ENCODE peak calls at places on chromosome 4, in six cellular contexts. V is RKO; A is GM10248; J is neural crest cell; R is foreskin melanocyte; I is stimulated activated CD4-positive, alpha-beta T cell treated with anti-CD3 and anti-CD28 coated beads, Interleukin-15, amount 100 ng/mL, for 1 hour. W is an unnamed sample.

GRCh38 chr4:80361329-80361900 is 25.9 kb downstream of the CFAP299 start:
- DNase-seq in V (peak), J (no peak), A (peak), R (peak), I (no peak), W (no peak)

GRCh38 chr4:112860731-112861377 is 188.6 kb upstream of the ANK2 start:
- DNase-seq in I (no peak), A (no peak), V (no peak), J (no peak), R (peak), W (no peak)

GRCh38 chr4:69054578-69055200 is 41.6 kb upstream of the UGT2B7 start:
- DNase-seq in J (no peak), I (no peak), A (peak), R (peak), V (peak), W (no peak)

GRCh38 chr4:176320976-176321361 is 1.2 kb downstream of the SPCS3 start:
- DNase-seq in R (peak), V (peak), J (no peak), A (no peak), I (no peak), W (no peak)

GRCh38 chr4:40306203-40306602 is 28.9 kb upstream of the CHRNA9 start:
- DNase-seq in R (no peak), I (no peak), J (no peak), V (no peak), A (no peak), W (no peak)

GRCh38 chr4:71441186-71442169 is 102.7 kb downstream of the SLC4A4 start:
- DNase-seq in I (no peak), J (no peak), A (no peak), R (no peak), V (no peak), W (no peak)

GRCh38 chr4:76016383-76016782 is 6.9 kb downstream of the CXCL10 start:
- DNase-seq in V (no peak), R (no peak), A (no peak), I (no peak), J (no peak), W (no peak)

GRCh38 chr4:76203541-76203940 is 10.1 kb downstream of the SCARB2 start:
- DNase-seq in I (no peak), R (no peak), V (no peak), J (no peak), A (no peak), W (no peak)

GRCh38 chr4:28267166-28267565 is 1406.5 kb downstream of the STIM2 start:
- DNase-seq in R (no peak), A (no peak), J (no peak), V (no peak), I (no peak), W (no peak)

GRCh38 chr4:79848329-79848728 is 224.7 kb downstream of the ANTXR2 start:
- DNase-seq in I (no peak), R (no peak), A (no peak), V (peak), J (no peak), W (no peak)

GRCh38 chr4:13162886-13163285 is 321.3 kb downstream of the RAB28 start:
- DNase-seq in A (no peak), R (no peak), I (no peak), V (no peak), J (no peak), W (no peak)

GRCh38 chr4:45442466-45442865 is 681.4 kb downstream of the GABRG1 start:
- DNase-seq in I (no peak), A (no peak), J (no peak), V (peak), R (no peak), W (no peak)

GRCh38 chr4:150436598-150437370 is 145.2 kb upstream of the MAB21L2 start:
- DNase-seq in A (no peak), V (no peak), I (no peak), R (no peak), J (no peak), W (no peak)

W was measured in thoracic aorta.